ENCODE peak calls at places on chromosomes 6 and 20, in five cellular contexts. B is transverse colon, S is HCT116, T is sigmoid colon, L is stomach. F is an unnamed sample.
A peak's percentile ranks its signal among the peaks of the same experiment; 100 is the strongest.

GRCh38 chr6:57198926-57199636 is 23.0 kb downstream of the RAB23 start:
- DNase-seq in T (no peak), S (no peak), L (no peak), B (peak; percentile 53), F (no peak)

GRCh38 chr6:68639826-68640505 is 4.9 kb downstream of the ADGRB3 start:
- DNase-seq in S (no peak), T (no peak), L (no peak), B (no peak), F (no peak)

GRCh38 chr6:6582111-6582510 is 6.4 kb upstream of the LY86 start:
- DNase-seq in T (no peak), B (no peak), L (no peak), S (no peak), F (no peak)

GRCh38 chr6:89729818-89730217 is 89.8 kb downstream of the MDN1 start:
- DNase-seq in S (no peak), B (no peak), L (no peak), T (no peak), F (no peak)

GRCh38 chr6:25193147-25193864 is 85.9 kb upstream of the CARMIL1 start:
- DNase-seq in T (peak; percentile 76), L (no peak), S (peak; percentile 58), B (no peak), F (peak; percentile 35)

GRCh38 chr6:144955853-144956252 is 670.7 kb downstream of the UTRN start:
- DNase-seq in B (no peak), S (no peak), T (no peak), L (no peak), F (no peak)

GRCh38 chr20:6533828-6534388 is 233.6 kb upstream of the BMP2 start:
- DNase-seq in S (no peak), L (no peak), B (no peak), T (no peak), F (no peak)

GRCh38 chr20:43916073-43916874 is 1.6 kb downstream of the TOX2 start:
- DNase-seq in B (no peak), T (no peak), S (no peak), L (no peak), F (no peak)

GRCh38 chr6:144151010-144151727 is 852 bp downstream of the STX11 start:
- DNase-seq in L (no peak), S (no peak), T (no peak), B (peak; percentile 28), F (no peak)

GRCh38 chr6:7916959-7917358 is 6.4 kb upstream of the TXNDC5 start:
- DNase-seq in T (no peak), S (no peak), L (no peak), B (no peak), F (no peak)

GRCh38 chr20:845967-846893 is 12.7 kb downstream of the FAM110A start:
- DNase-seq in S (no peak), B (no peak), L (no peak), T (no peak), F (no peak)

DNA sequence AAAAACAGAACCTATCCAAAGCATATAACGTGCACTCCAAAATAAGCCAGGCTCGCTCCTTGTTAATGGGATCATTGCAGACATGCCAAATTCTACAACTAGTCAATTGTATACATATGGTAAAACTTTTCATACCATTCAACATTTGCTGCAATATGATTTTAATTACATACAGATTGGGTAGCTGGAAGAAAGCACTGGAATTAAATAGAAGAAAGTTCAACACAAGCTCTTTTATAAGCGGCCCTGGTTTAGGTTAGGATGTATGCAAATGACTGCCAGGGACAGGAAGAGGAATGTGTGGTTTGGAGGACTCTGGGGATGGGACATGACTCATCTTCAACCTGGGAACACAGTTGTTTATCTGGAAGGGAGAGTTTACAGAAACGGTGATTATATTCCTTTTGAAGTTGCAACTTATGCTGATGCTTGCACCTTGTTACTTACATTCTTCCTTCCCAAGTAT is 62.5 kb upstream of the TIAM2 start:
- DNase-seq in S (peak; percentile 46), T (no peak), B (no peak), L (no peak), F (no peak)
- TF ChIP-seq POLR2AphosphoS5 in S (no peak), T (no peak), B (no peak), L (no peak), F (no peak)

GRCh38 chr6:10547809-10548208 is 26.7 kb downstream of the GCNT2 start:
- DNase-seq in T (no peak), L (no peak), S (no peak), B (no peak), F (no peak)
- TF ChIP-seq POLR2AphosphoS5 in T (no peak), L (peak; percentile 51), S (no peak), B (no peak), F (no peak)

DNA sequence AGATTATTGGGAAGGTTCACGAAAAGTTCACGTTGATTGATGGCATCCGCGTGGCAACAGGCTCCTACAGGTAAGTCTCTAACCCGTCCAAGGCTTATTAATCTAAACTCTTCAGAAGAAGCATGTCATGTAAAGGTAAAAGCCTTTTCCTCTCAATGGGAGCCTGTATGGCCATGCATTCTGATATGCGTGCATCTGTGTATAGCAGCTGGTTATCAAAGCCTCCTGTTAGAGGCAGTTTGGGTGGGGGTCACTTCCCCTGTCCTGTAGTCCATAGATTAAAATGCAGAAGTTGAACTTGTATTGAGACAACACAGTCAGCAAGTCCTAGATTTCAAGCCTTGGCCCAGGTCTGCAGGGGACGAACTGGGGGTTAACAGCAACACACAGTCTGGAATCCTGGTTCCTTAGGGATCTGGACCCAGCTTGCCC is 14.2 kb upstream of the DHX35 start:
- DNase-seq in T (no peak), B (no peak), S (no peak), L (no peak), F (no peak)
- TF ChIP-seq POLR2AphosphoS5 in T (no peak), B (no peak), S (no peak), L (no peak), F (no peak)

GRCh38 chr6:75205776-75206334 is at the start of gene COL12A1:
- DNase-seq in S (peak; percentile 80), T (peak; percentile 99), L (peak; percentile 80), B (peak; percentile 83), F (peak; percentile 90)
- TF ChIP-seq POLR2AphosphoS5 in S (peak; percentile 25), T (peak; percentile 77), L (peak; percentile 58), B (peak; percentile 63), F (peak; percentile 94)

DNA sequence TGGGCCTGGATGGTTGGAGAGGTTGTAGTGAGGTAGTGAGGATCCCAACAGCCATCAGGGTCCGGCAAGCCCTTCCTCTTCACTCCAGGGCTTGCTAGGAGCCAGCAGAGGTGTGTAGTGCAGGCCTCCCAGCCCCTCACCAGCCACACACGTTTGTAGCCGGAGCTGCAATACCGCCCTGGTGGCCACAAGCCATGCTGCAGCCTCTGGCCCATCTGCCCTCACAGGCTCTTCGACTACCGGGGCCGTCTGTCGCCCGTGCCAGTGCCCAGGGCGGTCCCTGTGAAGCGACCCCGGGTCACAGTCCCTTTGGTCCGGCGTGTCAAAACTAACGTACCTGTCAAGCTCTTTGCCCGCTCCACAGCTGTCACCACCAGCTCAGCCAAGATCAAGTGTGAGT is 36.4 kb downstream of the EIF2S2 start:
- DNase-seq in T (peak; percentile 51), L (no peak), S (no peak), B (no peak), F (no peak)
- TF ChIP-seq POLR2AphosphoS5 in T (no peak), L (no peak), S (no peak), B (no peak), F (no peak)

GRCh38 chr6:131134950-131135243 is 370 bp upstream of the AKAP7 start:
- DNase-seq in B (no peak), L (no peak), T (no peak), S (no peak), F (no peak)

GRCh38 chr6:131134220-131134831 is 941 bp upstream of the AKAP7 start:
- DNase-seq in T (no peak), L (no peak), S (no peak), B (no peak), F (no peak)

GRCh38 chr6:131136021-131136847 is 967 bp downstream of the AKAP7 start:
- DNase-seq in T (no peak), B (peak; percentile 16), S (no peak), L (no peak), F (no peak)

GRCh38 chr6:131132360-131132759 is 2.9 kb upstream of the AKAP7 start:
- DNase-seq in S (no peak), T (no peak), B (no peak), L (no peak), F (no peak)

GRCh38 chr6:131135244-131136020 is at the start of gene AKAP7:
- DNase-seq in T (peak; percentile 84), B (peak; percentile 75), L (peak; percentile 73), S (peak; percentile 52), F (peak; percentile 73)
- TF ChIP-seq POLR2AphosphoS5 in T (peak; percentile 54), B (peak; percentile 24), L (no peak), S (peak; percentile 71), F (peak; percentile 17)

DNA sequence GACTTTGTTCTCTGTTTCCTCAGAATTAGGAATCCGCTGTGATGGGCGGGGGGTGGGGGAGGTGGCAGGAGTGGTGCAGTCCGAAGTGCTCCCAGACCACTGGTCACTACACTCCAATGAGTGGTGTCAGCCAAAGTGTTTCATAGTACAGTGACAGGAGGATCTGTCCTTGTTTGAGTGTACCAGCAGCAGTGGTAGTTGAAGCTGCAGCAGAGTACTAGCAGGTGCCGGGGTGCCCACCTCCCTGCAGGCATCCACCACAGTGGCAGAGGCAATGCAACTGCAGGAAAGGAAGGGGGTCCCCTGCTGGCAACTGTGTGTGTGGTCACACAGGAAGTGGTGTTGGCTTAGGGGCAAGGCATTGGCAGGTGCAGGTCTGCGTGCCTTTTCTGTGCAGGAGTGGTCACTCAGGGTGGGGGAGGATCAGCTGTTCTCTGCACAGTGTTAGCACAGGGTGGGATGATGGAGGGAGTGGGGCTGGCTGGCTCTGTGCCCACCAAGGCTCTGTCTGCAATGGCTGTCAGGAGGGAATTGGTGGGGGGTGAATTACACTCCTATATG is 9.7 kb downstream of the HLA-DOB start:
- DNase-seq in S (no peak), L (no peak), B (no peak), T (no peak), F (no peak)
- TF ChIP-seq POLR2AphosphoS5 in S (no peak), L (no peak), B (no peak), T (no peak), F (no peak)

DNA sequence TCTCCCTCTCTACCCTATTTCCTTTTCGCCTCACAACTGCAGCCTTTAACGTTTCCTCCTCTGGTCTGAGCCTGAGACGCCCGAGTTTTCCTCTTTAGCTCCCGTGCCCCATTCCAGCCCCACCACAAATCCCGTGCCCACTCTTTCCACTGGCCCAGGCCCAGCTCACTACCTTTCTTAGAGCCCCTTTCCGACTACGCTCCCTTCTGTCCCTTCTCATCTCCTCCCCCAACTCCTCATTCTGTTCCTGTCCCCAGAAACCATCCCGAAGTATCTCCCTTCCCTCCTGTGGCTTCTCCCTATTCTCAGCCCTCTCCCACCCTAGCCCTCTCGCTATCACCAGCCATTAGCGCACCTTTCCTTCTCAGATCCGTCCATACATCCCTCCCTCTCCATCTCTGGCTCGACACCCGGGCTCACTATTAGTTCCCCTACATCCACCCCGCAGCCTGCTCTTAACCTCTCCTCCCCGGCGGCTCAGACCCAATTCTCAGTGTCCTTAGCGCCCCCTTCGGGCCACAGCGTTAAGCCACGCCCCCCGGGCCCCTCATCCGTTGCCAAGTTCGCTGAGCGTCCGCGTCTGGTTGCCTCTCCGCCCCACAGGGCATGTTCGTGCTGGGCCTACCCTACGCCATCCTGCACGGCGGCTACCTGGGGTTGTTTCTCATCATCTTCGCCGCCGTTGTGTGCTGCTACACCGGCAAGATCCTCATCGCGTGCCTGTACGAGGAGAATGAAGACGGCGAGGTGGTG is 2.7 kb downstream of the SLC32A1 start:
- DNase-seq in S (no peak), L (no peak), B (no peak), T (no peak), F (no peak)
- TF ChIP-seq POLR2AphosphoS5 in S (no peak), L (no peak), B (no peak), T (no peak), F (no peak)

F was measured in breast epithelium.